ENCODE peak calls at places on chromosomes 3 and 15, in seven cellular contexts. O is Peyer's patch; T is CD8-positive, alpha-beta memory T cell; Z is psoas muscle; C is neural progenitor cell; A is H9; S is endodermal cell. J is an unnamed sample.
A peak's percentile ranks its signal among the peaks of the same experiment; 100 is the strongest.

GRCh38 chr3:8974458-8974857 is 11.2 kb upstream of the RAD18 start:
- DNase-seq in O (no peak), T (no peak), Z (no peak), C (no peak), A (no peak), S (no peak), J (no peak)

GRCh38 chr3:100100454-100100853 is 13.8 kb downstream of the FILIP1L start:
- DNase-seq in O (no peak), T (no peak), Z (no peak), C (no peak), A (no peak), S (no peak), J (no peak)

GRCh38 chr3:46955801-46956259 is 20.7 kb downstream of the CCDC12 start:
- DNase-seq in O (no peak), T (no peak), Z (no peak), C (no peak), A (no peak), S (no peak), J (no peak)

GRCh38 chr15:43488790-43489585 is 4.0 kb downstream of the TP53BP1 start:
- DNase-seq in O (no peak), T (no peak), Z (no peak), C (no peak), A (no peak), S (no peak), J (no peak)

GRCh38 chr15:75721462-75721922 is 8.8 kb upstream of the CSPG4 start:
- DNase-seq in O (no peak), T (no peak), Z (peak; percentile 40), C (no peak), A (no peak), S (no peak), J (no peak)

GRCh38 chr3:48015451-48016182 is 599 bp downstream of the MAP4 start:
- DNase-seq in O (no peak), T (no peak), Z (no peak), C (peak; percentile 6), A (no peak), S (no peak), J (no peak)

GRCh38 chr15:22979069-22979698 is 984 bp downstream of the CYFIP1 start:
- DNase-seq in O (peak; percentile 85), T (no peak), Z (peak; percentile 72), C (peak; percentile 69), A (peak; percentile 58), S (peak; percentile 82), J (peak; percentile 87)

GRCh38 chr3:151766454-151766853 is 32.7 kb downstream of the AADACL2 start:
- DNase-seq in O (no peak), T (no peak), Z (no peak), C (no peak), A (no peak), S (no peak), J (no peak)

GRCh38 chr3:29826712-29827111 is 545.8 kb downstream of the RBMS3 start:
- DNase-seq in O (no peak), T (no peak), Z (no peak), C (no peak), A (no peak), S (no peak), J (no peak)

GRCh38 chr3:195884691-195885035 is 23.7 kb downstream of the TNK2 start:
- DNase-seq in O (no peak), T (no peak), Z (no peak), C (no peak), A (no peak), S (no peak), J (no peak)

GRCh38 chr15:32959077-32959476 is 235.4 kb downstream of the FMN1 start:
- DNase-seq in O (no peak), T (no peak), Z (no peak), C (no peak), A (no peak), S (no peak), J (no peak)

GRCh38 chr3:11001020-11001657 is 8.6 kb downstream of the SLC6A1 start:
- DNase-seq in O (no peak), T (no peak), Z (no peak), C (peak; percentile 55), A (no peak), S (no peak), J (no peak)

GRCh38 chr15:81015595-81016252 is 15.0 kb downstream of the TLNRD1 start:
- DNase-seq in O (no peak), T (no peak), Z (no peak), C (peak; percentile 38), A (no peak), S (no peak), J (no peak)

GRCh38 chr15:62430552-62430951 is 265.5 kb upstream of the C2CD4B start:
- DNase-seq in O (no peak), T (no peak), Z (no peak), C (no peak), A (no peak), S (no peak), J (no peak)

GRCh38 chr3:46321461-46322104 is 32.3 kb upstream of the CCR2 start:
- DNase-seq in O (no peak), T (no peak), Z (no peak), C (no peak), A (no peak), S (no peak), J (no peak)

GRCh38 chr3:49727154-49727923 is 3.6 kb upstream of the GMPPB start:
- DNase-seq in O (peak; percentile 74), T (no peak), Z (no peak), C (no peak), A (no peak), S (no peak), J (no peak)

GRCh38 chr3:188049890-188050530 is 103.9 kb upstream of the LPP start:
- DNase-seq in O (peak; percentile 54), T (peak; percentile 12), Z (no peak), C (no peak), A (no peak), S (no peak), J (no peak)

DNA sequence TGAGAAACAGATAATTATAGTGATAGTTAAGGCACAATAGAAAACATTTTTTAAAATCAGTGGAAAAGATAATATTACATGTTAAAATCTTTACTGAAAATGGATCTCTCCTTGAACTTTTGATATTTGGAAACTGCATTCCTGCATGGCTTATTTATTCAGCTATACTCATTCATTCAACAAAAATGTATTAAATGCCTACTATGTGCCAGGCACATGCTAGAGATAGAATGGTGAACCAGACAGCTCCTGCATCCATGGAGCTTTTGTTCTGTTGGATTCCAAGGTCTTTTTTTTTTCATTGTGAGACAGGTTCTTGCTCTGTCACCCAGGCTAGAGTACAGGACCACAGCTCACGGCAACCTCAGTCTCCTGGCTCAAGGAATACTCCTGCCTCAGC is 4.5 kb downstream of the PXK start:
- DNase-seq in O (no peak), T (no peak), Z (no peak), C (no peak), A (no peak), S (no peak), J (no peak)
- H3K9me3 ChIP-seq in O (no peaks in the 10 kb centered on the region), T (no peaks in the 10 kb centered on the region), Z (no peaks in the 10 kb centered on the region), C (no peaks in the 10 kb centered on the region), A (no peaks in the 10 kb centered on the region), S (no peaks in the 10 kb centered on the region), J (no peaks in the 10 kb centered on the region)

DNA sequence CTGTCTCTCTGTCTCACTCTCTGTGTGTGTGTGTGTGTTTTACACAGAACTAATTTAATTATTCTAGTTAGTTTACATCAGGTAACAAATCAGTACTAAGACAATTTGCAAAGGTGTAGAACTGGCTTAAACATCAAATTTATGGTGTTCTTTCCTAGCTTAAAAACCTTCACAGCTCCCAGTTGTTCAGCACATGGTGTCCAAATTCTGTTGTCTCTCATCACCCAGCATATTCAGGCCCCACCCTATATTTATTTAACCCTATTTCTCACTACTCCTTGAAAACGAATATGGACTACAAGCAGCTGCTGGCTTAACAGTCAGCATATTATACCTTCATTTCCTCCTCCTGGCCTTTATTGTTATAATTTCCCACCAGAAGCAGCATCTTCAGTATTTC is 1.1 kb downstream of the IL20RB start:
- DNase-seq in O (no peak), T (no peak), Z (no peak), C (no peak), A (no peak), S (no peak), J (no peak)
- H3K27ac ChIP-seq in O (no peak overlapping the region), T (no peak overlapping the region), Z (no peak overlapping the region), C (no peak overlapping the region), A (no peak overlapping the region), S (no peak overlapping the region), J (no peak overlapping the region)

GRCh38 chr3:72153477-72154314 is 368.7 kb upstream of the PROK2 start:
- DNase-seq in O (no peak), T (no peak), Z (no peak), C (no peak), A (no peak), S (no peak), J (no peak)

GRCh38 chr3:72152551-72153476 is 367.9 kb upstream of the PROK2 start:
- DNase-seq in O (peak; percentile 74), T (no peak), Z (peak; percentile 80), C (no peak), A (no peak), S (no peak), J (peak; percentile 81)

GRCh38 chr3:72150634-72151412 is 365.9 kb upstream of the PROK2 start:
- DNase-seq in O (peak; percentile 84), T (no peak), Z (no peak), C (no peak), A (no peak), S (no peak), J (peak; percentile 63)

GRCh38 chr3:72149645-72150044 is 364.7 kb upstream of the PROK2 start:
- DNase-seq in O (no peak), T (no peak), Z (no peak), C (no peak), A (no peak), S (no peak), J (no peak)

GRCh38 chr3:72151465-72152238 is 366.7 kb upstream of the PROK2 start:
- DNase-seq in O (no peak), T (no peak), Z (no peak), C (no peak), A (no peak), S (no peak), J (no peak)
- H3K4me1 ChIP-seq in O (no peaks in the 10 kb centered on the region), T (no peaks in the 10 kb centered on the region), Z (peaks cover 15% of the 10 kb centered on the region), C (no peaks in the 10 kb centered on the region), A (no peaks in the 10 kb centered on the region), S (no peaks in the 10 kb centered on the region), J (peaks cover 23% of the 10 kb centered on the region)

GRCh38 chr3:74561881-74562280 is 52.6 kb downstream of the CNTN3 start:
- DNase-seq in O (no peak), T (no peak), Z (no peak), C (no peak), A (no peak), S (no peak), J (no peak)
- H3K9me3 ChIP-seq in O (no peaks in the 10 kb centered on the region), T (no peaks in the 10 kb centered on the region), Z (no peaks in the 10 kb centered on the region), C (no peaks in the 10 kb centered on the region), A (no peaks in the 10 kb centered on the region), S (no peaks in the 10 kb centered on the region), J (no peaks in the 10 kb centered on the region)

GRCh38 chr3:35262376-35262775 is 376.9 kb upstream of the ARPP21 start:
- DNase-seq in O (no peak), T (no peak), Z (no peak), C (no peak), A (no peak), S (no peak), J (no peak)
- H3K27ac ChIP-seq in O (no peak overlapping the region), T (no peak overlapping the region), Z (no peak overlapping the region), C (no peak overlapping the region), A (no peak overlapping the region), S (no peak overlapping the region), J (no peak overlapping the region)

DNA sequence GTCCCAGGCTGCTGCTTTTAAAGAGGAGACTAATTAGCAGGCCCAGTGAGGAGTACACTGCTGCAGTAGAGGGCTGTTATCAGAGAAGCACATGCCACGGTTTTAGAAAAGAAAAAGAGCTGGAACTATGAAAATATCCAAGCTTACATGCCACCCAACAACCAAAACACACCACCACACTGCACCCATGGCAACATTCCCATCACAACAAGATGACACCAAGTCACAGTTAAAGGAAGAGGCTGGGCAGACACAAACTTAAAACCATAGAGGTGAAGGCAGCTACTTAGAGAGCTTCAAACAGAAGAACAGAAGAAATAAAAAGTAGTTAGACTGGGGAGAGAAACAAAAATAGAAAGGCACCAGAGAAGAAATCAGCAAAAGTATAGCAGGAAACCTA is 37.0 kb downstream of the NPTN start:
- DNase-seq in O (no peak), T (no peak), Z (no peak), C (no peak), A (no peak), S (no peak), J (no peak)
- H3K4me1 ChIP-seq in O (no peaks in the 10 kb centered on the region), T (no peaks in the 10 kb centered on the region), Z (peaks cover 57% of the 10 kb centered on the region), C (peaks cover 63% of the 10 kb centered on the region), A (peaks cover 11% of the 10 kb centered on the region), S (peaks cover 10% of the 10 kb centered on the region), J (peaks cover 28% of the 10 kb centered on the region)

J was measured in pancreas.